ENCODE peak calls at places on chromosomes 2 and 18, in six cellular contexts. X is midbrain; B is NCI-H1105 treated with DMSO at 0.1 percent for 48 hours; D is ovary; E is fibroblast of villous mesenchyme; M is stimulated activated CD4-positive, alpha-beta T cell treated with anti-CD3 and anti-CD28 coated beads, Interleukin-1b, Interleukin-23, amount 100 ng/mL, for 48 hours. F is an unnamed sample.

GRCh38 chr2:105744091-105744908 is 412 bp upstream of the NCK2 start:
- DNase-seq in X (peak), B (peak), D (peak), E (peak), M (peak), F (peak)

GRCh38 chr2:127669056-127669455 is 6.3 kb downstream of the LIMS2 start:
- DNase-seq in X (no peak), B (no peak), D (no peak), E (peak), M (no peak), F (no peak)

GRCh38 chr18:32909798-32910561 is 137.2 kb upstream of the KLHL14 start:
- DNase-seq in X (no peak), B (no peak), D (no peak), E (no peak), M (no peak), F (no peak)

GRCh38 chr18:26460449-26461091 is 87.8 kb downstream of the KCTD1 start:
- DNase-seq in X (no peak), B (peak), D (no peak), E (no peak), M (no peak), F (peak)

GRCh38 chr2:216765810-216766259 is 70.5 kb upstream of the IGFBP5 start:
- DNase-seq in X (no peak), B (peak), D (peak), E (no peak), M (no peak), F (peak)

GRCh38 chr2:177396630-177397460 is 4.3 kb downstream of the AGPS start:
- DNase-seq in X (no peak), B (no peak), D (no peak), E (peak), M (no peak), F (no peak)

GRCh38 chr18:51211552-51211951 is 14.1 kb upstream of the MEX3C start:
- DNase-seq in X (no peak), B (no peak), D (no peak), E (peak), M (peak), F (no peak)

GRCh38 chr2:156399224-156399949 is 36.8 kb upstream of the GPD2 start:
- DNase-seq in X (no peak), B (peak), D (peak), E (peak), M (no peak), F (no peak)

GRCh38 chr2:196174424-196174823 is 3.0 kb upstream of the STK17B start:
- DNase-seq in X (no peak), B (no peak), D (no peak), E (no peak), M (peak), F (no peak)

GRCh38 chr2:231489990-231490389 is 25.7 kb upstream of the NCL start:
- DNase-seq in X (no peak), B (no peak), D (no peak), E (no peak), M (peak), F (no peak)

GRCh38 chr2:43132523-43133301 is 93.7 kb downstream of the ZFP36L2 start:
- DNase-seq in X (no peak), B (no peak), D (no peak), E (no peak), M (no peak), F (no peak)

GRCh38 chr2:240429872-240430491 is 5.5 kb upstream of the GPC1 start:
- DNase-seq in X (no peak), B (no peak), D (no peak), E (no peak), M (no peak), F (no peak)

GRCh38 chr18:6521804-6522418 is 107.2 kb upstream of the L3MBTL4 start:
- DNase-seq in X (no peak), B (peak), D (no peak), E (peak), M (peak), F (peak)

GRCh38 chr18:60978338-60978737 is 354.9 kb upstream of the CDH20 start:
- DNase-seq in X (no peak), B (no peak), D (no peak), E (peak), M (no peak), F (no peak)

GRCh38 chr2:96423281-96423680 is 81.9 kb downstream of the NEURL3 start:
- DNase-seq in X (no peak), B (no peak), D (no peak), E (no peak), M (no peak), F (no peak)

GRCh38 chr2:64094663-64095382 is 49.4 kb downstream of the PELI1 start:
- DNase-seq in X (no peak), B (no peak), D (no peak), E (no peak), M (no peak), F (no peak)

GRCh38 chr2:173797586-173798263 is 167.4 kb downstream of the SP3 start:
- DNase-seq in X (no peak), B (no peak), D (no peak), E (no peak), M (no peak), F (no peak)

GRCh38 chr18:22482948-22483347 is 65.2 kb upstream of the CTAGE1 start:
- DNase-seq in X (no peak), B (no peak), D (no peak), E (no peak), M (no peak), F (no peak)

GRCh38 chr2:70381821-70382220 is 80.0 kb upstream of the FAM136A start:
- DNase-seq in X (no peak), B (no peak), D (no peak), E (no peak), M (no peak), F (no peak)

GRCh38 chr2:83578405-83578804 is 880.7 kb downstream of the SUCLG1 start:
- DNase-seq in X (no peak), B (no peak), D (no peak), E (no peak), M (no peak), F (no peak)

GRCh38 chr2:73205611-73206010 is 3.2 kb downstream of the NOTO start:
- DNase-seq in X (no peak), B (no peak), D (no peak), E (no peak), M (no peak), F (no peak)